ENCODE peak calls at places on chromosomes 7 and 10, in six cellular contexts. M is CD8-positive, alpha-beta T cell; C is left ventricle myocardium inferior; K is trophoblast cell; O is heart left ventricle; D is colonic mucosa. H is an unnamed sample.

GRCh38 chr7:17027143-17027802 is 145.5 kb upstream of the AGR3 start:
- DNase-seq in K (no peak), M (no peak), D (no peak), C (no peak), O (no peak), H (no peak)

GRCh38 chr10:120788756-120789155 is 62.4 kb upstream of the WDR11 start:
- DNase-seq in K (no peak), M (no peak), O (no peak), C (no peak), D (no peak), H (no peak)

GRCh38 chr7:99123571-99124033 is 20.3 kb downstream of the SMURF1 start:
- DNase-seq in K (peak), C (no peak), D (no peak), M (no peak), O (no peak), H (no peak)

GRCh38 chr10:119290301-119291036 is 83.1 kb downstream of the GRK5 start:
- DNase-seq in D (no peak), K (peak), C (no peak), M (no peak), O (no peak), H (no peak)

GRCh38 chr10:86305521-86305920 is 61.1 kb downstream of the GRID1 start:
- DNase-seq in O (no peak), C (no peak), D (no peak), M (no peak), K (no peak), H (no peak)

GRCh38 chr7:69599879-69600764 is 1.8 kb downstream of the AUTS2 start:
- DNase-seq in M (no peak), K (no peak), D (peak), O (peak), C (no peak), H (no peak)

GRCh38 chr7:139762886-139763285 is 14.9 kb downstream of the HIPK2 start:
- DNase-seq in C (no peak), D (no peak), O (no peak), M (no peak), K (no peak), H (no peak)

GRCh38 chr10:24901686-24902399 is 50.6 kb downstream of the PRTFDC1 start:
- DNase-seq in M (no peak), D (peak), K (no peak), C (peak), O (peak), H (peak)

GRCh38 chr10:102310356-102311024 is 65.2 kb downstream of the GBF1 start:
- DNase-seq in O (no peak), C (no peak), K (peak), D (no peak), M (no peak), H (no peak)

GRCh38 chr7:143408247-143408685 is 390 bp downstream of the EPHA1 start:
- DNase-seq in M (no peak), K (no peak), O (peak), D (no peak), C (no peak), H (no peak)

GRCh38 chr7:149719050-149719899 is 54.1 kb downstream of the ZNF467 start:
- DNase-seq in O (no peak), C (no peak), M (no peak), D (no peak), K (no peak), H (no peak)
- H3K27ac ChIP-seq in O (peak), C (peak), M (no peak), D (no peak), K (peak), H (no peak)

DNA sequence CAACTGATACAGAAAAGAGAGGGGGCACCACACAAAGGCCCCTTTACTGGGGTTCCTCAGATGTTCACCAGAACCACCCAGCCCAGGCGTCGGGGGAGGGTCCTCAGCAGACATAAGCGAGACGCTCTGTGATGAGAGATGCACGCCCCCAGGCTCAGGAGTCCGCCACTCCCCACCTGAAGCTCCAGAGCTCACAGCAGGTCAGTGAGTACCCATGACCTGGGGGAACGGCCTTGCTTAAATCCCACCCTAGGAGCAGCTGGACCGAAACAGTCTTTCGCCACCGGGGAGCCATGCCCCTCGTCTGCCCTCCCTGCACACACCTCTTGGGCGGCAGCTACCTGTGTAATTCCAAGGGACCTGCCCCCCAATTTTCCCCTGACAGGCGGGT is 2.8 kb downstream of the CRYGN start:
- DNase-seq in C (no peak), D (no peak), M (no peak), K (no peak), O (no peak), H (no peak)
- H3K27ac ChIP-seq in C (no peak), D (no peak), M (no peak), K (peak), O (no peak), H (no peak)

GRCh38 chr10:93337309-93337721 is 144.8 kb downstream of the MYOF start:
- DNase-seq in D (no peak), O (no peak), C (no peak), M (no peak), K (no peak), H (no peak)

GRCh38 chr10:93334901-93335312 is 147.2 kb downstream of the MYOF start:
- DNase-seq in D (no peak), O (no peak), M (no peak), C (no peak), K (peak), H (no peak)

GRCh38 chr10:93336678-93337077 is 145.5 kb downstream of the MYOF start:
- DNase-seq in C (no peak), K (no peak), D (no peak), M (no peak), O (no peak), H (no peak)

GRCh38 chr10:93334181-93334580 is 148.0 kb downstream of the MYOF start:
- DNase-seq in M (no peak), O (no peak), D (no peak), C (no peak), K (peak), H (no peak)

DNA sequence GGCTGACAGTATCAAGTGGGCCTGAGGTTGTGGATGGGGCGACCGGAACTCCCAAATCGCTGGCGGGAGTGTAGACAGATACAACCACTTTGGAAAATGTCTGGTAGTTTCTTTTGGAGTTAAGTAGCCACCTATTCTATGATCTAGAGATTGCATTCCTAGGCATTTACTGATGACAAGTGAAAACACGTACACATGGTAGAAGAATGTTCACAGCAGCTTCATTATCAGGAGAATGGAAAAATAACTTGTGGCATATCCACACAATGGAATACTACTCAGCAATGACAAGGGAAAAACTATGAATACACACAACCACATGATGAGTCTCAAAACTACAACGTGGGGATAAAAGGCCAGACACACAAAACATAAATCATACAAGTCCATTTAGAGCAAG is 146.0 kb downstream of the MYOF start:
- DNase-seq in O (no peak), K (peak), D (no peak), M (no peak), C (no peak), H (no peak)
- H3K27ac ChIP-seq in O (no peak), K (no peak), D (no peak), M (no peak), C (no peak), H (no peak)

DNA sequence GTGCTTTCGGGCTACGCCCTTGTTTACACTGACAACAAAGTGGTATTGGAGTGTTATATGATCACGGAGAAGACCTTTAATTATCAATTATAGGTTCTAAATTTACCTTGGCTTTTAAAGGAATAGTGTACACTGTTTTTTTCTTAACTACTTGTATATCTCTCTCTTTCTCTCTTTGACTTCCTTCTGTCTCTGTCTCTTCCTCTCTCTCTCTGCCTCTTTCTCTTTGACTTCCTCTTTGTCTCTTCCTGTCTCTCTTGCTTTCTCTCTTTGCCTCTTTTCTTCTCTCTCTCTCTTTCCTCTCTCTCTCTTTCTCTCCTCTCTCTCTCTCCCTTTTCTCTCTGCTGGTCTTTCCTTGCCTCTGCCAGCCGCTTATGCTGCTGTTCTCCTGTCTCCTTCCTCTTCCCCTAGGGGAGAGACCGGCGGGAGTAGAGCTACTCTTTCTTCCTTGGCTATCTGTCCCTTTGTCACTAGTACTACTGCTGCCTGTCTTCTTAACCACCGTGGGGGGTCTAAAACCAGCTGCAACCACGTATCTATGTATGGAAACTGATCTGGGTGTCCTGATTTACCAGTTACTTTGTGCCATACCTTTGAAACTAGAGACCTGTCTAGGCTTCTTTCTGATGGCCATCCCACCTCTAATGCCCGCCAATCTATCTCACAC is 36.9 kb upstream of the GSDME start:
- DNase-seq in C (no peak), O (no peak), K (no peak), D (no peak), M (no peak), H (no peak)
- H3K27ac ChIP-seq in C (no peak), O (no peak), K (no peak), D (no peak), M (no peak), H (no peak)

GRCh38 chr10:11263039-11263345 is 245.3 kb downstream of the CELF2 start:
- DNase-seq in M (no peak), C (no peak), K (no peak), D (no peak), O (no peak), H (no peak)

GRCh38 chr10:11265486-11265885 is 247.8 kb downstream of the CELF2 start:
- DNase-seq in M (no peak), K (no peak), D (no peak), C (no peak), O (no peak), H (no peak)

GRCh38 chr10:11263767-11264166 is 246.1 kb downstream of the CELF2 start:
- DNase-seq in K (no peak), O (no peak), M (no peak), C (no peak), D (no peak), H (no peak)

GRCh38 chr10:11262210-11263038 is 244.8 kb downstream of the CELF2 start:
- DNase-seq in C (no peak), K (no peak), D (no peak), M (no peak), O (no peak), H (no peak)

GRCh38 chr10:11264481-11265044 is 246.9 kb downstream of the CELF2 start:
- DNase-seq in M (no peak), O (no peak), K (no peak), D (no peak), C (no peak), H (no peak)
- H3K27ac ChIP-seq in M (no peak), O (no peak), K (no peak), D (no peak), C (peak), H (no peak)

GRCh38 chr7:8058852-8059251 is 90.3 kb downstream of the GLCCI1 start:
- DNase-seq in D (no peak), O (no peak), M (no peak), K (no peak), C (no peak), H (no peak)
- H3K27ac ChIP-seq in D (no peak), O (no peak), M (no peak), K (no peak), C (no peak), H (no peak)

GRCh38 chr7:151804756-151805503 is 72.0 kb downstream of the PRKAG2 start:
- DNase-seq in D (no peak), M (no peak), O (no peak), K (no peak), C (no peak), H (no peak)
- H3K27ac ChIP-seq in D (no peak), M (no peak), O (no peak), K (no peak), C (no peak), H (no peak)

GRCh38 chr7:155124706-155125105 is 54.6 kb downstream of the HTR5A start:
- DNase-seq in K (no peak), M (no peak), D (no peak), O (no peak), C (no peak), H (no peak)
- H3K27ac ChIP-seq in K (no peak), M (no peak), D (no peak), O (no peak), C (no peak), H (no peak)

H was measured in substantia nigra.